ENCODE peak calls at places on chromosome 15, in eight cellular contexts. V, C, X, Y, S, Z, W and E are unnamed samples.
A peak's percentile ranks its signal among the peaks of the same experiment; 100 is the strongest.

GRCh38 chr15:52227456-52227855 is 36.3 kb upstream of the GNB5 start:
- DNase-seq in V (peak; percentile 93), W (no peak), Y (peak; percentile 71), Z (peak; percentile 88), S (peak; percentile 57), X (peak; percentile 93), C (peak; percentile 55), E (peak; percentile 71)

GRCh38 chr15:80604583-80605506 is 90.3 kb upstream of the ABHD17C start:
- DNase-seq in Y (no peak), S (no peak), W (no peak), X (no peak), C (no peak), V (no peak), Z (no peak), E (peak; percentile 40)

GRCh38 chr15:48002772-48003171 is 118.0 kb upstream of the SLC24A5 start:
- DNase-seq in Y (no peak), Z (no peak), X (no peak), V (no peak), S (no peak), C (no peak), W (no peak), E (no peak)

GRCh38 chr15:52261026-52261425 is 34.6 kb downstream of the MYO5C start:
- DNase-seq in C (no peak), W (no peak), Z (no peak), V (no peak), S (no peak), Y (no peak), X (no peak), E (no peak)

GRCh38 chr15:48946088-48946839 is 17.5 kb downstream of the SHC4 start:
- DNase-seq in S (no peak), Z (peak; percentile 90), C (no peak), Y (no peak), X (peak; percentile 4), W (no peak), V (no peak), E (no peak)

GRCh38 chr15:22866066-22866465 is 27.6 kb downstream of the NIPA2 start:
- DNase-seq in S (no peak), Y (no peak), V (no peak), Z (peak; percentile 19), X (no peak), W (no peak), C (no peak), E (no peak)

GRCh38 chr15:64507293-64507802 is 47.0 kb downstream of the ZNF609 start:
- DNase-seq in X (no peak), S (peak; percentile 36), C (peak; percentile 68), V (peak; percentile 77), W (peak; percentile 78), Y (peak; percentile 52), Z (peak; percentile 92), E (peak; percentile 91)

GRCh38 chr15:77784361-77785292 is 151.9 kb upstream of the LINGO1 start:
- DNase-seq in X (peak; percentile 84), W (no peak), Z (no peak), V (no peak), S (peak; percentile 14), Y (no peak), C (no peak), E (no peak)

GRCh38 chr15:98669638-98670037 is 21.3 kb downstream of the IGF1R start:
- DNase-seq in W (no peak), Y (no peak), X (no peak), C (no peak), Z (no peak), S (no peak), V (no peak), E (no peak)

GRCh38 chr15:68001811-68002210 is 52.3 kb upstream of the PIAS1 start:
- DNase-seq in V (no peak), Y (no peak), X (no peak), C (no peak), Z (no peak), S (no peak), W (no peak), E (no peak)

GRCh38 chr15:99963976-99964375 is 230.7 kb upstream of the LYSMD4 start:
- DNase-seq in W (peak; percentile 1), S (no peak), V (no peak), X (no peak), Z (no peak), C (peak; percentile 2), Y (no peak), E (no peak)
- H3K4me1 ChIP-seq in W (no peaks in the 10 kb centered on the region), S (no peaks in the 10 kb centered on the region), V (no peaks in the 10 kb centered on the region), X (no peaks in the 10 kb centered on the region), Z (no peaks in the 10 kb centered on the region), C (no peaks in the 10 kb centered on the region), Y (no peaks in the 10 kb centered on the region), E (no peaks in the 10 kb centered on the region)

DNA sequence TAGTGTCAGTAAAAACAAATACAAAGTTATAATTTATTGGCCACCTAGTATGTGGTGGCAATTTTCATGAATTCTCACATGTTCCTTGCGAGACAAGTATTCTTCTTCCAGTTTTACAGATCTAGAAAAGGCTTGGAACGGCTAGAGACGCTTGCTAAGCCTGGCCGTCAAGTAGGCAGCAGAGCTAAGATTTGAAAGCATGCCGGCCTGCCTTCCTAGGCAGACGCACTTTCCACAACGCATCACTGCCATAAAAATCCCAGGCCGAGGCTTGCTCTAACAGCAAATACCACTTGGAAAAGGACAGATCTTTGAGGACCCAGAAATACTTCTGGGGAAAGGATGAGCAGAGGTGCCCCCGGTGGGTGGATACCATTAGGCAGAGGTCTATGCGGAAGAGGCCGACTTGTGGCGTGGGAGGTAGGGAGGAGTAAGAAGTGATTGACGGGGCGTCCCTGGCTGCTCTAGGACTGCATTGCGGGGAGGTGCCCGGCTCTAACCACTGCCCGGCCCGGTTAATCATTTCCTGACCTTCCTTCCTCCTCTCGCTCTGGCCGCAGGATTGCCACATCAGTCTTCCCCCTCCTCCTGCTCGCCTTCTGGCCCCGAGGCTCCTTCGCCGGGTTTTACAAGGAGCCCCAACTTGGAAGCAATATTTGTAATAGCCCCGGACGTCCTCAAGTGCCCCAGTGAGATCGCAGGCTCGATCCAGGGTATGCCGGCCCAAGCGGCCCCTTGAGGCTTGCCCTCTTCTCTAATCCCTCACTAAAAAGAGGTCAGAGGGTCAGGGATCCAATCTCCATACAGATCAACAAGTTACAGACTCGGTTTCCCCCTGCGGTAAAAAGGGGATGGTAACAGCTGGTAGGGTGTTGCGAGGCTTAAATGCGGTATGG is 1.3 kb upstream of the USP3 start:
- DNase-seq in V (peak; percentile 97), C (peak; percentile 88), Y (peak; percentile 93), X (peak; percentile 88), Z (peak; percentile 87), S (peak; percentile 84), W (peak; percentile 97), E (peak; percentile 59)
- TF ChIP-seq POLR2A in V (peak; percentile 82), C (no peak), Y (peak; percentile 60), X (peak; percentile 39), Z (no peak), S (no peak), W (peak; percentile 59), E (peak; percentile 14)

GRCh38 chr15:41880156-41880877 is 13.5 kb downstream of the SPTBN5 start:
- DNase-seq in S (no peak), V (no peak), Z (no peak), Y (no peak), X (no peak), W (peak; percentile 70), C (no peak), E (no peak)
- H3K4me3 ChIP-seq in S (no peak overlapping the region), V (no peak overlapping the region), Z (no peak overlapping the region), Y (no peak overlapping the region), X (no peak overlapping the region), W (no peak overlapping the region), C (no peak overlapping the region), E (no peak overlapping the region)

GRCh38 chr15:100723323-100723801 is 121.0 kb downstream of the ASB7 start:
- DNase-seq in Z (no peak), S (no peak), X (no peak), V (no peak), Y (peak; percentile 3), C (no peak), W (no peak), E (peak; percentile 40)
- H3K4me1 ChIP-seq in Z (peaks cover 38% of the 10 kb centered on the region), S (peaks cover 41% of the 10 kb centered on the region), X (peaks cover 43% of the 10 kb centered on the region), V (no peaks in the 10 kb centered on the region), Y (no peaks in the 10 kb centered on the region), C (no peaks in the 10 kb centered on the region), W (no peaks in the 10 kb centered on the region), E (peaks cover 22% of the 10 kb centered on the region)

DNA sequence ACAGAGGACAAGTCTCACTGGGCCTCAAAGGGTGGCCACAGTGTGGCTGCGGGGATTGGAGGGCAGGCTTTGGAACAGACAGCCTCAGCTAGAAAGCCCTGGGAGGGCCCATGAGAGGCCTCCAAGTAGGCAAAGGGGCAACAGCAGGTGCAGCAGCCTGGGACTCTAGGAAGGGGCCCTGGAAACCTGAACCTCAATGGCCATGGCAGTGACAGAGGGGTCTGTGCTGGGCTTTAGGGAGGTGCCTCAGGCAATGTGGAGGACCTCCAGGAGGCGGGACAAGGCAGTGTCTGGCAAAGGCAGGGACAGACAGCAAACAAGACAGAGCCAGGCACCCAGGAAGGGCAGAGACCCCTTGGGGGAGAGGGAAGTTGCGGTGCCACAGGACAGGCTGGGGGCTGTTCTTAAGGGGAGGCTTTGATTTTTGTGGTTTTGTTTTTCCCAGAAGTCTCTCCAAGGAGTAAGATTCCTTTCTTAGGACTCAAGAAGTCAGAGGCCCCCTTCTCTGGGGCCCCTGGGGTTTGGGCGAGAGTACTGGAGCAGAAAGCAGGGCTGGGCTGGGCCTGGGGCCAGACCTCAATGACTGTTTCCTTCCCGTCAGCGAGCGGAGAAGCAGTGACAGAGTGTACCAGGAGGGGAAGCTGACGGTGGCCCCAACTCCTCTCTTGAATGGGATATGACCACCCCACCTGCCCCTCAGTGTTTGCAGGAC is 9.7 kb downstream of the STOML1 start:
- DNase-seq in Y (peak; percentile 72), Z (peak; percentile 91), W (peak; percentile 90), X (no peak), S (no peak), C (peak; percentile 87), V (peak; percentile 85), E (peak; percentile 95)
- TF ChIP-seq POLR2A in Y (no peak), Z (peak; percentile 64), W (no peak), X (no peak), S (no peak), C (no peak), V (no peak), E (no peak)

DNA sequence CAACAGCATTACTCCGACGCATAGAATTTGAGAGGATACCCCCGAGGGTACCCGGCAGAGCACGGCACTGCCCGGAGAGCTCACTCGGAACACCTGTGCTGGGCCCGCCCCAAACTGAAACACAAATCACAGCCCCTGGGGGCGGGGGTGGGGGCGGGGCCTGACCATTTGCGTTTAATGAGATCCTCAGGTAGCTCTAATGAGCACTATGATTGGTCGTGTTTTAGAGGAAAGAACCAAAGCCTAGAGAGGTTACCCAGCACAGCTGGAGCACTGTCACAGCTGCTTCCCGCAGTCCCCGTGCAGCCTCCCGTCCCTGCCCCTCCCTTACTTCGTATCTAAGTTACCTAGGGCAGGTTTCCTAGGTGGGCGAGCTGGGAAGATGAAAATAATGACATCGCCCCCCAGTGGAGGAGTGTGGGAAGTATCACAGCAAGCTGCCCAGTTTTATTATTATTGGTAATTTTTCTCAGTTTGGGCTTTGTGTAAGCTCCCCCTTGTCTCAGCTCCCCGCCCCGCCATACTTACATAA is 187.1 kb downstream of the PDE8A start:
- DNase-seq in Y (no peak), V (peak; percentile 70), W (no peak), C (no peak), Z (peak; percentile 8), S (peak; percentile 24), X (peak; percentile 73), E (peak; percentile 85)
- H3K4me3 ChIP-seq in Y (no peak overlapping the region), V (peak overlapping the region; percentile 42), W (no peak overlapping the region), C (peak overlapping the region; percentile 27), Z (peak overlapping the region; percentile 14), S (peak overlapping the region; percentile 47), X (peak overlapping the region; percentile 51), E (no peak overlapping the region)